ENCODE peak calls at places on chromosomes 5 and 9, in five cellular contexts. D is NCI-H510A treated with DMSO at 0.1 percent for 48 hours, Z is M059J, E is NCI-H2029, N is nephron progenitor cell. U is an unnamed sample.

GRCh38 chr9:133762488-133763271 is 24.5 kb upstream of the SARDH start:
- DNase-seq in E (no peak), D (no peak), N (no peak), Z (no peak), U (no peak)

GRCh38 chr5:146580237-146580636 is 64.2 kb upstream of the GPR151 start:
- DNase-seq in Z (no peak), E (no peak), D (no peak), N (no peak), U (no peak)

GRCh38 chr5:177357459-177358332 is at the start of gene RGS14:
- DNase-seq in Z (peak; percentile 82), E (peak; percentile 69), D (peak; percentile 40), N (no peak), U (no peak)

GRCh38 chr5:1105350-1106265 is 6.3 kb downstream of the SLC12A7 start:
- DNase-seq in E (no peak), Z (no peak), N (no peak), D (no peak), U (no peak)

GRCh38 chr9:109098221-109098959 is 21.4 kb downstream of the TMEM245 start:
- DNase-seq in Z (peak; percentile 96), D (peak; percentile 77), N (peak; percentile 20), E (peak; percentile 48), U (no peak)

GRCh38 chr9:92517046-92517445 is 18.7 kb downstream of the ECM2 start:
- DNase-seq in N (no peak), D (no peak), Z (no peak), E (no peak), U (no peak)

GRCh38 chr9:134825025-134825424 is 55.6 kb upstream of the FCN2 start:
- DNase-seq in N (no peak), D (no peak), Z (no peak), E (no peak), U (no peak)

GRCh38 chr5:131225282-131225974 is 38.4 kb upstream of the CDC42SE2 start:
- DNase-seq in Z (no peak), E (no peak), N (no peak), D (no peak), U (no peak)

GRCh38 chr9:95504053-95504963 is 12.5 kb downstream of the PTCH1 start:
- DNase-seq in D (no peak), E (no peak), Z (peak; percentile 69), N (peak; percentile 31), U (no peak)

GRCh38 chr9:76200315-76200714 is 193.9 kb downstream of the RFK start:
- DNase-seq in Z (no peak), N (no peak), D (no peak), E (no peak), U (no peak)

GRCh38 chr5:137666109-137666850 is 69.6 kb downstream of the KLHL3 start:
- DNase-seq in D (no peak), N (no peak), E (no peak), Z (peak; percentile 39), U (no peak)

GRCh38 chr9:133108794-133109641 is 12.0 kb downstream of the RALGDS start:
- DNase-seq in E (no peak), N (no peak), D (no peak), Z (no peak), U (no peak)

GRCh38 chr9:37209431-37210386 is 89.3 kb downstream of the ZCCHC7 start:
- DNase-seq in N (no peak), E (peak; percentile 36), D (no peak), Z (peak; percentile 31), U (no peak)

GRCh38 chr9:101026824-101027223 is 1.7 kb upstream of the PLPPR1 start:
- DNase-seq in Z (no peak), N (no peak), D (peak; percentile 83), E (peak; percentile 92), U (no peak)

GRCh38 chr5:139903805-139904565 is 108.4 kb downstream of the PSD2 start:
- DNase-seq in N (peak; percentile 70), Z (no peak), E (no peak), D (no peak), U (no peak)

GRCh38 chr5:178576591-178577351 is 13.4 kb downstream of the COL23A1 start:
- DNase-seq in N (peak; percentile 72), D (no peak), E (no peak), Z (no peak), U (no peak)

GRCh38 chr5:100776244-100776643 is 126.8 kb downstream of the ST8SIA4 start:
- DNase-seq in E (no peak), N (no peak), Z (peak; percentile 4), D (no peak), U (no peak)

GRCh38 chr5:28954074-28954473 is 1915.7 kb upstream of the CDH9 start:
- DNase-seq in D (no peak), Z (no peak), E (no peak), N (no peak), U (no peak)

GRCh38 chr9:92709954-92710353 is 40.0 kb upstream of the IPPK start:
- DNase-seq in D (no peak), Z (no peak), E (no peak), N (no peak), U (no peak)

GRCh38 chr5:81249240-81249639 is 16.1 kb downstream of the CKMT2 start:
- DNase-seq in D (peak; percentile 25), N (no peak), E (no peak), Z (no peak), U (no peak)

GRCh38 chr9:131625848-131626670 is 80.7 kb downstream of the PRRT1B start:
- DNase-seq in D (no peak), Z (peak; percentile 77), N (no peak), E (no peak), U (no peak)

GRCh38 chr9:125393426-125393825 is 131.8 kb downstream of the GAPVD1 start:
- DNase-seq in Z (peak; percentile 88), N (no peak), E (no peak), D (no peak), U (no peak)

GRCh38 chr9:19551124-19551929 is 142.5 kb downstream of the ACER2 start:
- DNase-seq in D (no peak), E (no peak), N (peak; percentile 27), Z (peak; percentile 3), U (no peak)

GRCh38 chr9:96491079-96491879 is 41.3 kb downstream of the HABP4 start:
- DNase-seq in Z (peak; percentile 90), D (no peak), N (no peak), E (no peak), U (no peak)

GRCh38 chr5:144060598-144060997 is 109.9 kb downstream of the YIPF5 start:
- DNase-seq in N (no peak), E (no peak), D (no peak), Z (peak; percentile 76), U (no peak)

GRCh38 chr9:126309427-126310179 is 17.0 kb upstream of the MVB12B start:
- DNase-seq in D (no peak), Z (no peak), N (no peak), E (no peak), U (no peak)

GRCh38 chr9:72952914-72953313 is at the start of gene ALDH1A1:
- DNase-seq in N (no peak), D (peak; percentile 79), E (peak; percentile 53), Z (peak; percentile 4), U (no peak)

GRCh38 chr9:116549061-116549664 is 137.9 kb upstream of the TRIM32 start:
- DNase-seq in Z (peak; percentile 97), D (no peak), E (no peak), N (no peak), U (no peak)

GRCh38 chr9:77092536-77092935 is 73.1 kb downstream of the FOXB2 start:
- DNase-seq in N (no peak), D (no peak), Z (peak; percentile 34), E (no peak), U (no peak)

GRCh38 chr9:86807577-86807976 is 139.7 kb downstream of the GAS1 start:
- DNase-seq in N (peak; percentile 71), E (no peak), Z (no peak), D (no peak), U (no peak)

GRCh38 chr5:181107699-181108098 is 23.3 kb downstream of the OR2V1 start:
- DNase-seq in Z (no peak), E (no peak), D (no peak), N (no peak), U (no peak)

GRCh38 chr9:5040730-5041389 is 55.8 kb downstream of the JAK2 start:
- DNase-seq in N (no peak), Z (no peak), E (no peak), D (no peak), U (no peak)

GRCh38 chr5:174454464-174454863 is 269.9 kb upstream of the MSX2 start:
- DNase-seq in D (no peak), Z (peak; percentile 84), E (no peak), N (no peak), U (no peak)

U was measured in SHP77 treated with DMSO at 0.1 percent for 48 hours.